ENCODE peak calls at places on chromosomes 7 and 10, in eight cellular contexts. V is lower lobe of right lung, L is keratinocyte, Z is endothelial cell of umbilical vein, A is A673, N is thoracic aorta, X is hepatocyte, R is HepG2. D is an unnamed sample.

GRCh38 chr7:50270531-50271018 is 33.9 kb upstream of the IKZF1 start:
- DNase-seq in Z (no peak), N (no peak), V (no peak), A (no peak), L (no peak), R (no peak), X (no peak), D (no peak)

GRCh38 chr10:100890696-100891271 is 22.0 kb upstream of the SLF2 start:
- DNase-seq in A (peak; percentile 97), L (peak; percentile 42), Z (peak; percentile 64), R (peak; percentile 50), X (peak; percentile 55), V (no peak), N (no peak), D (peak; percentile 96)

GRCh38 chr7:47438411-47439029 is 143.4 kb downstream of the TNS3 start:
- DNase-seq in Z (no peak), X (no peak), A (no peak), V (no peak), L (no peak), N (no peak), R (no peak), D (no peak)

GRCh38 chr7:157509226-157509625 is 172.4 kb downstream of the DNAJB6 start:
- DNase-seq in X (no peak), Z (no peak), A (no peak), L (no peak), N (no peak), R (no peak), V (no peak), D (no peak)

GRCh38 chr10:132802048-132802447 is 16.1 kb upstream of the NKX6-2 start:
- DNase-seq in L (no peak), N (no peak), A (no peak), V (no peak), X (no peak), Z (no peak), R (no peak), D (no peak)

GRCh38 chr7:10156972-10157371 is 816.7 kb upstream of the PHF14 start:
- DNase-seq in R (no peak), L (no peak), V (no peak), Z (peak; percentile 97), N (no peak), X (no peak), A (no peak), D (no peak)

GRCh38 chr10:75098902-75099673 is 12.4 kb upstream of the SAMD8 start:
- DNase-seq in L (no peak), X (no peak), V (no peak), Z (no peak), A (no peak), R (no peak), N (no peak), D (no peak)

GRCh38 chr10:77386833-77387232 is 250.8 kb downstream of the KCNMA1 start:
- DNase-seq in L (no peak), N (no peak), V (no peak), A (no peak), R (no peak), Z (peak; percentile 82), X (peak; percentile 34), D (no peak)

GRCh38 chr10:112184052-112184371 is 447 bp upstream of the GPAM start:
- DNase-seq in Z (no peak), N (no peak), A (no peak), V (no peak), R (no peak), L (no peak), X (no peak), D (no peak)

GRCh38 chr7:95126053-95126709 is 198.2 kb downstream of the PON1 start:
- DNase-seq in Z (peak; percentile 13), A (no peak), V (no peak), N (no peak), L (no peak), X (no peak), R (peak; percentile 30), D (no peak)

GRCh38 chr7:47901542-47901941 is 46.7 kb downstream of the PKD1L1 start:
- DNase-seq in A (no peak), X (no peak), L (no peak), V (no peak), Z (no peak), R (no peak), N (no peak), D (no peak)

GRCh38 chr10:91891285-91892001 is 17.8 kb downstream of the FGFBP3 start:
- DNase-seq in V (no peak), Z (peak; percentile 73), R (peak; percentile 56), A (no peak), L (no peak), N (no peak), X (no peak), D (no peak)

GRCh38 chr10:78778446-78779338 is 290.1 kb upstream of the ZMIZ1 start:
- DNase-seq in X (no peak), R (peak; percentile 28), N (no peak), L (no peak), V (no peak), Z (no peak), A (no peak), D (no peak)

GRCh38 chr10:3580565-3580964 is 204.4 kb downstream of the KLF6 start:
- DNase-seq in N (no peak), V (no peak), L (no peak), R (no peak), X (no peak), A (no peak), Z (no peak), D (no peak)

GRCh38 chr7:36207451-36208291 is 54.6 kb downstream of the EEPD1 start:
- DNase-seq in X (peak; percentile 49), Z (no peak), L (no peak), R (peak; percentile 39), A (no peak), N (no peak), V (peak; percentile 50), D (peak; percentile 44)

GRCh38 chr7:36209814-36210183 is 56.7 kb downstream of the EEPD1 start:
- DNase-seq in A (no peak), Z (no peak), L (no peak), R (no peak), V (no peak), X (no peak), N (no peak), D (no peak)

GRCh38 chr7:36210542-36210941 is 57.5 kb downstream of the EEPD1 start:
- DNase-seq in L (no peak), Z (no peak), A (no peak), N (no peak), R (no peak), V (no peak), X (no peak), D (no peak)

GRCh38 chr7:36208997-36209813 is 56.2 kb downstream of the EEPD1 start:
- DNase-seq in N (no peak), L (no peak), X (no peak), A (no peak), V (no peak), R (peak; percentile 35), Z (no peak), D (peak; percentile 10)

GRCh38 chr7:36208406-36208805 is 55.4 kb downstream of the EEPD1 start:
- DNase-seq in Z (no peak), A (no peak), N (no peak), V (no peak), R (no peak), L (no peak), X (no peak), D (no peak)
- H3K27ac ChIP-seq in Z (no peak overlapping the region), A (no peak overlapping the region), N (peak overlapping the region; percentile 71), V (no peak overlapping the region), R (peak overlapping the region; percentile 42), L (no peak overlapping the region), X (peak overlapping the region; percentile 68), D (no peak overlapping the region)

DNA sequence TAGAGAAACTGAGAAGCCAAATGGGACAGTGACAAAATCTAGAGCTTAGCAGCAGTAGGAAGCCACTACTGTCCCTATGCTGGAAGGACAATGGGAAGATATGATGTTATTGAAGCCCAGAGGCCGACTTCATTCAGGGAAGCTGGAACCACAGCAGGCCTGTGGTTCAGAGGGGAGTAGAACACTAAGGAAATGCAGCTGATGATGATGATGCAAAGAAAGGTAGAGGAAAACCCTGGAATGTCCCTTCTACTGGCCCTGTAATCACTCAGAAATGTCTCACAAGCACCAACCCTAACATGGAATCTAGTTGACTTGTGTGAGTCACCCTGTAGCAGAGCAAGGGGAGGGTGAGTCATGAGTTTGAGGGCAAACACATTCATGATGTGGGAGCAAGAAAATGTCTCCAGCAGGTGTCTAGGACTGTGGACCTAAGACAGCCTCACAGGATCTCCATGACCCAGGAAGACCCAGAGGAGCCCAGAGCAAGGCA is 37.1 kb upstream of the LRRC17 start:
- DNase-seq in Z (peak; percentile 94), L (peak; percentile 98), X (peak; percentile 81), R (peak; percentile 82), V (no peak), A (peak; percentile 59), N (peak; percentile 28), D (peak; percentile 97)
- TF ChIP-seq CTCF in Z (peak; percentile 8), L (no peak), X (no peak), R (no peak), V (no peak), A (no peak), N (no peak), D (no peak)

GRCh38 chr7:44325811-44326241 is 432 bp upstream of the CAMK2B start:
- DNase-seq in V (no peak), L (no peak), A (no peak), R (no peak), Z (no peak), X (no peak), N (no peak), D (no peak)

GRCh38 chr7:44326261-44327125 is 1.1 kb upstream of the CAMK2B start:
- DNase-seq in Z (no peak), X (no peak), A (no peak), N (no peak), L (no peak), R (no peak), V (no peak), D (no peak)

GRCh38 chr7:44324204-44325126 is 929 bp downstream of the CAMK2B start:
- DNase-seq in X (no peak), Z (no peak), R (no peak), A (no peak), L (no peak), V (no peak), N (no peak), D (no peak)

GRCh38 chr7:44323381-44324203 is 1.8 kb downstream of the CAMK2B start:
- DNase-seq in V (no peak), R (no peak), Z (no peak), N (no peak), A (no peak), L (no peak), X (no peak), D (no peak)

DNA sequence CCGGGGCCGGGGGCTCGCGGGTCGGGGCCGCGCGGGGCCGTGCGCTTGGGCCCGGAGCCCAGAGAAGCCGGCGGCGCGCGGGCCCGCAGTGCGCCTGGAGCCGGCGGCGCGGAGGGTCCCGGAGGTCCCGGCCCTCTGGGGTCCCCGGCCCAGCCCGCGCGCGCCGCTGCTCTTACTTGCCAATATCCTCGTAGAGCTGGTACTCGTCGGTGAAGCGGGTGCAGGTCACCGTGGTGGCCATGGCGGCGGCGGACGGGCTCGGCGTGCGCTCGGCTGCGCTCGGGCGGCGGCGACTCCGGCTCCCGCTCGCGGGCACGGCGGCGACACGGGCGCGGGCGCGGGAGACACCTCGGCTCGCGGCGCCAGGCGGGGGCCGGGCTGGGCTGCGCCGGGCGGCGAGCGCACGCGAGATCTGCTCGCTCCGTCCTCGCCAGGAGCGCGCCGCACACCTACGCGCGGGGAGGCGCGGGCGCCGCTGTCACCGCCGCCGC is at the start of gene CAMK2B:
- DNase-seq in A (peak; percentile 14), V (no peak), L (no peak), R (no peak), Z (no peak), X (no peak), N (no peak), D (no peak)
- H3K27ac ChIP-seq in A (no peak within 1 kb of the TSS), V (no peak within 1 kb of the TSS), L (no peak within 1 kb of the TSS), R (no peak within 1 kb of the TSS), Z (no peak within 1 kb of the TSS), X (no peak within 1 kb of the TSS), N (no peak within 1 kb of the TSS), D (no peak within 1 kb of the TSS)

GRCh38 chr7:31735991-31736982 is 49.3 kb downstream of the PPP1R17 start:
- DNase-seq in N (no peak), A (peak; percentile 87), Z (peak; percentile 52), L (no peak), R (peak; percentile 52), X (peak; percentile 82), V (no peak), D (peak; percentile 56)
- TF ChIP-seq CTCF in N (peak; percentile 72), A (peak; percentile 91), Z (peak; percentile 78), L (peak; percentile 78), R (peak; percentile 87), X (peak; percentile 92), V (peak; percentile 88), D (peak; percentile 89)